ENCODE peak calls at places on chromosome 7, in ten cellular contexts. Q is anterior cingulate cortex, T is ACHN, Y is SHP77 treated with DMSO at 0.1 percent for 48 hours, N is suprapubic skin, U is memory B cell, R is EH, F is NCI-H2081, D is NT2/D1, V is kidney tubule cell. O is an unnamed sample.

GRCh38 chr7:34309584-34309983 is 348.4 kb upstream of the NPSR1 start:
- DNase-seq in Q (no peak), T (no peak), Y (no peak), N (no peak), U (no peak), R (no peak), F (no peak), D (no peak), V (no peak), O (no peak)

GRCh38 chr7:149670288-149670687 is 103.1 kb downstream of the ZNF467 start:
- DNase-seq in Q (peak; percentile 12), T (peak; percentile 15), Y (no peak), N (no peak), U (no peak), R (peak; percentile 65), F (peak; percentile 53), D (no peak), V (peak; percentile 28), O (no peak)

GRCh38 chr7:159143780-159144755 is 599 bp downstream of the VIPR2 start:
- DNase-seq in Q (no peak), T (no peak), Y (no peak), N (no peak), U (no peak), R (no peak), F (no peak), D (no peak), V (no peak), O (no peak)

GRCh38 chr7:31995134-31995533 is 75.1 kb downstream of the PDE1C start:
- DNase-seq in Q (no peak), T (no peak), Y (no peak), N (no peak), U (no peak), R (no peak), F (no peak), D (no peak), V (no peak), O (no peak)

GRCh38 chr7:106063692-106064091 is 48.4 kb downstream of the SYPL1 start:
- DNase-seq in Q (no peak), T (no peak), Y (no peak), N (no peak), U (no peak), R (no peak), F (no peak), D (no peak), V (no peak), O (no peak)

GRCh38 chr7:139958599-139959380 is 104.0 kb downstream of the PARP12 start:
- DNase-seq in Q (no peak), T (no peak), Y (no peak), N (no peak), U (no peak), R (no peak), F (no peak), D (no peak), V (no peak), O (no peak)

GRCh38 chr7:115226410-115226809 is 304.5 kb downstream of the MDFIC start:
- DNase-seq in Q (no peak), T (no peak), Y (no peak), N (no peak), U (no peak), R (no peak), F (no peak), D (peak; percentile 88), V (no peak), O (no peak)

GRCh38 chr7:127107601-127108007 is 145.1 kb downstream of the GRM8 start:
- DNase-seq in Q (no peak), T (peak; percentile 81), Y (no peak), N (no peak), U (no peak), R (peak; percentile 50), F (no peak), D (peak; percentile 79), V (peak; percentile 76), O (peak; percentile 40)

GRCh38 chr7:78437118-78437517 is 638.5 kb downstream of the PHTF2 start:
- DNase-seq in Q (no peak), T (peak; percentile 14), Y (no peak), N (no peak), U (no peak), R (peak; percentile 79), F (no peak), D (no peak), V (peak; percentile 82), O (peak; percentile 33)

GRCh38 chr7:150368098-150368883 is at the start of gene REPIN1:
- DNase-seq in Q (peak; percentile 90), T (peak; percentile 94), Y (peak; percentile 28), N (peak; percentile 94), U (peak; percentile 76), R (peak; percentile 87), F (peak; percentile 96), D (peak; percentile 77), V (peak; percentile 93), O (no peak)

GRCh38 chr7:95126053-95126709 is 198.2 kb downstream of the PON1 start:
- DNase-seq in Q (no peak), T (no peak), Y (peak; percentile 58), N (no peak), U (no peak), R (no peak), F (no peak), D (no peak), V (no peak), O (no peak)

GRCh38 chr7:148474421-148474820 is 116.1 kb upstream of the C7orf33 start:
- DNase-seq in Q (no peak), T (no peak), Y (no peak), N (no peak), U (no peak), R (no peak), F (no peak), D (no peak), V (no peak), O (no peak)

GRCh38 chr7:37359662-37360444 is 88.8 kb downstream of the ELMO1 start:
- DNase-seq in Q (no peak), T (no peak), Y (no peak), N (no peak), U (no peak), R (no peak), F (no peak), D (no peak), V (no peak), O (no peak)

GRCh38 chr7:2782565-2782964 is 61.5 kb downstream of the GNA12 start:
- DNase-seq in Q (no peak), T (no peak), Y (no peak), N (no peak), U (no peak), R (no peak), F (no peak), D (no peak), V (no peak), O (no peak)

GRCh38 chr7:1059200-1060091 is 15.1 kb downstream of the GPR146 start:
- DNase-seq in Q (no peak), T (peak; percentile 36), Y (no peak), N (peak; percentile 82), U (no peak), R (peak; percentile 33), F (no peak), D (peak; percentile 69), V (no peak), O (no peak)

O was measured in epithelial cell of proximal tubule.